ENCODE peak calls at places on chromosomes 5 and 9, in four cellular contexts. E is astrocyte, U is neural crest cell, R is heart left ventricle. Y is an unnamed sample.

GRCh38 chr5:36027711-36028110 is 36.5 kb upstream of the UGT3A1 start:
- DNase-seq in E (no peak), R (no peak), U (no peak), Y (no peak)

GRCh38 chr5:73911761-73912393 is 285.9 kb downstream of the ARHGEF28 start:
- DNase-seq in E (peak), U (no peak), R (no peak), Y (no peak)

GRCh38 chr5:139746691-139747582 is 48.7 kb upstream of the PSD2 start:
- DNase-seq in E (peak), U (no peak), R (no peak), Y (peak)

GRCh38 chr9:23789529-23790254 is 36.3 kb downstream of the ELAVL2 start:
- DNase-seq in U (no peak), E (no peak), R (no peak), Y (no peak)

GRCh38 chr5:96350678-96351077 is 82.4 kb downstream of the PCSK1 start:
- DNase-seq in U (no peak), R (no peak), E (no peak), Y (no peak)

GRCh38 chr9:89491688-89492087 is 6.2 kb downstream of the SEMA4D start:
- DNase-seq in R (no peak), U (no peak), E (no peak), Y (no peak)

GRCh38 chr5:82799346-82800077 is 277.7 kb downstream of the TMEM167A start:
- DNase-seq in R (no peak), U (no peak), E (no peak), Y (no peak)

GRCh38 chr9:31908158-31908890 is 476.1 kb upstream of the ACO1 start:
- DNase-seq in R (no peak), U (no peak), E (no peak), Y (no peak)

GRCh38 chr9:117485176-117485575 is 70.3 kb upstream of the ASTN2 start:
- DNase-seq in R (no peak), U (no peak), E (no peak), Y (no peak)

GRCh38 chr5:152309926-152310450 is 95.1 kb downstream of the NMUR2 start:
- DNase-seq in U (no peak), E (no peak), R (no peak), Y (no peak)

GRCh38 chr5:149228610-149229297 is 42.9 kb upstream of the AFAP1L1 start:
- DNase-seq in R (peak), E (peak), U (no peak), Y (no peak)

GRCh38 chr5:32172908-32173393 is 1.2 kb downstream of the GOLPH3 start:
- DNase-seq in U (no peak), E (peak), R (no peak), Y (no peak)

GRCh38 chr5:97745817-97746216 is 562.8 kb upstream of the RIOK2 start:
- DNase-seq in U (no peak), E (no peak), R (no peak), Y (no peak)

GRCh38 chr9:133734600-133735414 is 3.3 kb downstream of the SARDH start:
- DNase-seq in R (no peak), E (no peak), U (no peak), Y (no peak)

GRCh38 chr9:112033237-112034215 is 136.9 kb downstream of the UGCG start:
- DNase-seq in E (no peak), U (no peak), R (no peak), Y (no peak)

GRCh38 chr5:115571441-115571878 is 26.9 kb upstream of the FEM1C start:
- DNase-seq in R (no peak), E (no peak), U (no peak), Y (no peak)

GRCh38 chr5:86008293-86008692 is 609.4 kb upstream of the COX7C start:
- DNase-seq in E (no peak), U (no peak), R (no peak), Y (no peak)

GRCh38 chr9:123399803-123400378 is 43.9 kb downstream of the CRB2 start:
- DNase-seq in R (no peak), E (no peak), U (peak), Y (no peak)

GRCh38 chr5:39691993-39692392 is 267.2 kb upstream of the DAB2 start:
- DNase-seq in E (no peak), U (no peak), R (no peak), Y (no peak)

GRCh38 chr5:1474183-1474839 is 29.1 kb upstream of the SLC6A3 start:
- DNase-seq in U (no peak), E (no peak), R (peak), Y (no peak)

GRCh38 chr9:33350310-33350709 is 52.1 kb downstream of the AQP7 start:
- DNase-seq in U (no peak), E (peak), R (no peak), Y (no peak)

GRCh38 chr9:131394464-131395026 is 659 bp downstream of the PRRC2B start:
- DNase-seq in R (peak), E (no peak), U (no peak), Y (no peak)

GRCh38 chr9:2453701-2454100 is 167.9 kb upstream of the VLDLR start:
- DNase-seq in E (no peak), R (no peak), U (no peak), Y (no peak)

GRCh38 chr5:112119527-112119926 is 299.6 kb downstream of the EPB41L4A start:
- DNase-seq in E (peak), R (no peak), U (no peak), Y (no peak)
- TF ChIP-seq CTCF in E (no peak), R (no peak), U (no peak), Y (no peak)

DNA sequence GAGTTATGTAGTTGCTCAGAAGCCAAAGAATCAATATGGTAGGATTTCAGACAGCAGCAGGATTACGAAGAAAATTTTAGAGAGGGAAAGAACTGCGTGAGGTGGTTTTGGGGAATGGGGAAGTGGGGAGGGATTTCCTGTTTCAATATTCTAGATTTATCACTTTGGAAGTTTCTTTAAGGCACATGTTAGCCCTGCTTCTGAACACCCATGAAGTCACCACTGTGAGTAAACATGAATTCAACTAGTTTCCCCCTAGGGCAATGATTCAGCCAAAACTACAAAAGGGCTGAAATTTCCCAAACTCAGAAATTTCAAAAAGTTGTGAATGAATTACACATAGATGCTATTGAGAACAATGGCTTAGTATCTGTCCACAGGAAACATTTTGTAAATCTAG is 132.2 kb downstream of the EBF1 start:
- DNase-seq in R (no peak), U (no peak), E (peak), Y (no peak)
- TF ChIP-seq CTCF in R (no peak), U (no peak), E (no peak), Y (no peak)

GRCh38 chr5:72270037-72270436 is 50.0 kb downstream of the MRPS27 start:
- DNase-seq in R (no peak), U (no peak), E (no peak), Y (no peak)

GRCh38 chr5:72267685-72268084 is 52.4 kb downstream of the MRPS27 start:
- DNase-seq in R (no peak), E (no peak), U (no peak), Y (no peak)

GRCh38 chr5:72268260-72268659 is 51.8 kb downstream of the MRPS27 start:
- DNase-seq in U (no peak), R (no peak), E (no peak), Y (no peak)

GRCh38 chr5:72269411-72269780 is 50.6 kb downstream of the MRPS27 start:
- DNase-seq in E (no peak), U (no peak), R (no peak), Y (no peak)

DNA sequence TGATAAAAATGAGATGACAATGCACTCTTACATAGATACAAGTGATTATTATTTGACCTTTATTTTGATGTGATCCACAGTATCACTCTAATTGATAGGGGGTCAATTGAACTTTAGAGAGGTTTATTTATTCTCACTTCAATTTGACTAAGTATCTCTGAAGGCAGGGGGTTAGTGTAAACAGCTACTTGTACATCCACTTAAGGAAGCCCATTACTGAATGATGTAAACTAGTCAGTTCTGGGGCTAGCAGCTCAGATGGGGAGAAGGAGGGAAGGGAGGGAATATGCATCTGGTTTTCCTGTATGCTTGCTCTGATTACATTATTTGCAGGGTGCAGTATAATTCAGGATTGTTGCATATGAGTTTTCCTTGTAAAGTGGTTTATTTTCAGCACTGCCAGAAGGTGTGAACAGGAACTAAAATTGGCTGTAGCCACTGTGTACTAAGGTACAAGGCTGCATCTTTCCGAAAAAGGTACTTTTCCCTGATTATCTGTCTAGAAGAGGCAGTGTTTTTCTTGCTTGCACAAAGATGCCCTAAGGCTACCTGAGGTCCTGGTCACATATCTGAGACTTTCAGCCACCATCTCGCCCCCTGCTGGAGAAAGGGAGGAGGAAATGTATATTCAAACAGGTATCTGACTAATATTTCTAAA is 51.2 kb downstream of the MRPS27 start:
- DNase-seq in U (peak), R (peak), E (no peak), Y (peak)
- TF ChIP-seq CTCF in U (peak), R (peak), E (peak), Y (peak)

GRCh38 chr9:121635300-121635699 is 16.1 kb upstream of the DAB2IP start:
- DNase-seq in E (no peak), R (no peak), U (no peak), Y (no peak)

GRCh38 chr9:121633144-121633714 is 18.2 kb upstream of the DAB2IP start:
- DNase-seq in E (no peak), U (no peak), R (no peak), Y (no peak)

GRCh38 chr9:121634329-121634784 is 17.1 kb upstream of the DAB2IP start:
- DNase-seq in R (no peak), U (no peak), E (no peak), Y (no peak)

GRCh38 chr9:121634800-121635261 is 16.6 kb upstream of the DAB2IP start:
- DNase-seq in U (peak), E (no peak), R (no peak), Y (no peak)

GRCh38 chr9:121633736-121634135 is 17.7 kb upstream of the DAB2IP start:
- DNase-seq in E (no peak), R (no peak), U (no peak), Y (no peak)
- TF ChIP-seq CTCF in E (no peak), R (no peak), U (no peak), Y (no peak)

DNA sequence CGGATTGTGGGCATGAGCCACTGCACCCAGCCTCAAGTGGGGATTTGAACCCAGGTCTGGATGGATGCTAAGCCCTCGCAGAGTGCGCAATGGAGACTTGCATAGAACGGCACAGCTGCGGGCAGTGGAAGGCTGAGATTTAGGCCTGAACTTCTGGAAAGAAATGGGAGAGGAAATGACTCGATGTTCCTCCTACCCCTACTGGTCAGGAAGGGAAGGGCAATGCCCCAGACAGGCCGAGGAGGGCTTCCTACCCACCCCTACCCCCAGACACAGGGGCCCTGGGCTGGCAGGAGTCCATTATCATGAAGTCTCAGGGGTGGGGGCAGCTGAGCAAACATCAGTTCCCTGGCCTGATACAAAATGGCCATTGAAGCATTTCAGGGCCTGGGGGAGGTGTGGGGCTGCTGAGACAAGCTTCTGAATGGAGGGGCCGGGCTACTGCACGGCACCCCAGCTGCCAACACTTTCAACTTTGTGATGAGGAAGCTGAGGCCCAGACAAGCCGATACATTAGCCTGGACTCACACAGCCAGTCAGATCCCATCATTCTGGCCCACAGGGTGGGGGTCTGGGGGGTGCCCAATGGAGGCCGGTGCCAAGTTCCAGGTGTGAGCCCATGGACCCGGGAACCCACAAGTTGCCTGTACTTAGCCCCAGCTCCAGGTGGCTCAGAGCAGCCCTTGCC is 13.5 kb upstream of the WDR38 start:
- DNase-seq in E (no peak), R (peak), U (no peak), Y (no peak)
- TF ChIP-seq CTCF in E (peak), R (peak), U (peak), Y (no peak)

Y was measured in CD4-positive, alpha-beta T cell.